ENCODE peak calls at places on chromosomes 3 and 15, in four cellular contexts. B, R, I and V are unnamed samples.

GRCh38 chr3:101780661-101781060 is 1.6 kb downstream of the NXPE3 start:
- DNase-seq in B (no peak), R (peak), I (peak), V (peak)

GRCh38 chr3:11818033-11818432 is 28.7 kb downstream of the TAMM41 start:
- DNase-seq in B (no peak), R (peak), I (peak), V (no peak)

GRCh38 chr3:126102530-126102951 is 18.6 kb upstream of the SLC41A3 start:
- DNase-seq in B (no peak), R (no peak), I (peak), V (no peak)

GRCh38 chr15:25239471-25240345 is 199.1 kb downstream of the UBE3A start:
- DNase-seq in B (no peak), R (no peak), I (no peak), V (no peak)

GRCh38 chr3:34067442-34068130 is 269.2 kb downstream of the PDCD6IP start:
- DNase-seq in B (no peak), R (no peak), I (no peak), V (no peak)

GRCh38 chr3:30332196-30333021 is 274.0 kb upstream of the TGFBR2 start:
- DNase-seq in B (no peak), R (no peak), I (peak), V (peak)

GRCh38 chr15:66097151-66098018 is 156.2 kb downstream of the MEGF11 start:
- DNase-seq in B (no peak), R (no peak), I (no peak), V (no peak)

GRCh38 chr15:98124576-98124975 is 164.1 kb downstream of the ARRDC4 start:
- DNase-seq in B (no peak), R (no peak), I (peak), V (no peak)

GRCh38 chr3:38002940-38003339 is 12.4 kb downstream of the VILL start:
- DNase-seq in B (no peak), R (no peak), I (no peak), V (no peak)

GRCh38 chr3:102979682-102980378 is 545.0 kb downstream of the ZPLD1 start:
- DNase-seq in B (no peak), R (peak), I (peak), V (peak)

GRCh38 chr3:54642147-54642546 is 285.7 kb downstream of the LRTM1 start:
- DNase-seq in B (no peak), R (no peak), I (no peak), V (no peak)

GRCh38 chr3:57837686-57838085 is 81.6 kb downstream of the SLMAP start:
- DNase-seq in B (no peak), R (no peak), I (no peak), V (no peak)

GRCh38 chr3:125622381-125622788 is 27.1 kb upstream of the OSBPL11 start:
- DNase-seq in B (no peak), R (no peak), I (no peak), V (no peak)

GRCh38 chr15:89367485-89368451 is 33.1 kb upstream of the POLG start:
- DNase-seq in B (peak), R (no peak), I (no peak), V (no peak)

GRCh38 chr3:16050641-16051467 is 123.6 kb upstream of the GALNT15 start:
- DNase-seq in B (no peak), R (no peak), I (no peak), V (no peak)

GRCh38 chr3:139481116-139481515 is 4.8 kb upstream of the RBP2 start:
- DNase-seq in B (no peak), R (no peak), I (peak), V (peak)

GRCh38 chr3:26799679-26800317 is 177.2 kb downstream of the LRRC3B start:
- DNase-seq in B (no peak), R (no peak), I (no peak), V (no peak)

GRCh38 chr15:92667291-92667904 is 11.8 kb upstream of the FAM174B start:
- DNase-seq in B (no peak), R (no peak), I (no peak), V (no peak)

GRCh38 chr3:141093971-141094401 is 42.8 kb downstream of the SPSB4 start:
- DNase-seq in B (no peak), R (peak), I (peak), V (no peak)

GRCh38 chr15:29207027-29207757 is 62.4 kb downstream of the NSMCE3 start:
- DNase-seq in B (no peak), R (no peak), I (no peak), V (no peak)

GRCh38 chr3:24704496-24704895 is 209.8 kb upstream of the THRB start:
- DNase-seq in B (no peak), R (peak), I (peak), V (peak)

GRCh38 chr3:126034481-126035361 is 49.2 kb downstream of the SLC41A3 start:
- DNase-seq in B (no peak), R (no peak), I (peak), V (no peak)

GRCh38 chr3:29591579-29591978 is 310.7 kb downstream of the RBMS3 start:
- DNase-seq in B (no peak), R (no peak), I (no peak), V (no peak)

GRCh38 chr3:119314821-119315220 is 20.6 kb downstream of the ARHGAP31 start:
- DNase-seq in B (no peak), R (no peak), I (no peak), V (no peak)

GRCh38 chr3:116038968-116039950 is 406.0 kb downstream of the LSAMP start:
- DNase-seq in B (no peak), R (no peak), I (no peak), V (peak)

GRCh38 chr3:136279092-136279491 is 29.0 kb downstream of the PCCB start:
- DNase-seq in B (no peak), R (no peak), I (no peak), V (no peak)

GRCh38 chr3:172626241-172626640 is 84.6 kb downstream of the NCEH1 start:
- DNase-seq in B (no peak), R (peak), I (peak), V (peak)

GRCh38 chr3:65878831-65879230 is 159.9 kb downstream of the MAGI1 start:
- DNase-seq in B (no peak), R (no peak), I (no peak), V (no peak)

GRCh38 chr3:45100998-45101407 is 45.2 kb downstream of the CDCP1 start:
- DNase-seq in B (no peak), R (peak), I (peak), V (peak)

GRCh38 chr3:139324456-139324855 is 19.4 kb upstream of the MRPS22 start:
- DNase-seq in B (no peak), R (no peak), I (no peak), V (no peak)

GRCh38 chr3:132222868-132223538 is 94.2 kb upstream of the ACP3 start:
- DNase-seq in B (no peak), R (no peak), I (no peak), V (peak)